ENCODE peak calls at places on chromosomes 16 and 17, in five cellular contexts. P is H1, A is mesenchymal stem cell, B is trophoblast cell, Z is neuronal stem cell. N is an unnamed sample.

GRCh38 chr16:57859331-57859730 is 57.0 kb upstream of the KIFC3 start:
- DNase-seq in P (no peak), A (peak), B (peak), Z (peak), N (no peak)

GRCh38 chr17:2174471-2175293 is 119.8 kb downstream of the HIC1 start:
- DNase-seq in P (no peak), A (peak), B (no peak), Z (no peak), N (no peak)

GRCh38 chr16:2914233-2914632 is 2.5 kb downstream of the FLYWCH1 start:
- DNase-seq in P (no peak), A (no peak), B (no peak), Z (no peak), N (no peak)

GRCh38 chr17:44987194-44987882 is 19.2 kb upstream of the C1QL1 start:
- DNase-seq in P (no peak), A (no peak), B (no peak), Z (no peak), N (peak)

GRCh38 chr17:491086-492014 is 138.7 kb upstream of the RPH3AL start:
- DNase-seq in P (no peak), A (peak), B (peak), Z (peak), N (peak)

GRCh38 chr17:18960241-18960665 is 8.3 kb downstream of the SLC5A10 start:
- DNase-seq in P (no peak), A (no peak), B (no peak), Z (no peak), N (no peak)

GRCh38 chr17:55527520-55528118 is 16.4 kb upstream of the SMIM36 start:
- DNase-seq in P (no peak), A (peak), B (peak), Z (peak), N (peak)

GRCh38 chr17:13807103-13807502 is 205.4 kb upstream of the HS3ST3A1 start:
- DNase-seq in P (no peak), A (no peak), B (no peak), Z (no peak), N (no peak)

GRCh38 chr16:88798073-88798472 is 5.5 kb upstream of the CDT1 start:
- DNase-seq in P (no peak), A (no peak), B (no peak), Z (no peak), N (no peak)

GRCh38 chr16:12907670-12908233 is 6.4 kb downstream of the SHISA9 start:
- DNase-seq in P (no peak), A (no peak), B (no peak), Z (no peak), N (peak)

GRCh38 chr16:66587881-66588600 is 8.8 kb downstream of the CMTM2 start:
- DNase-seq in P (no peak), A (no peak), B (no peak), Z (no peak), N (no peak)

GRCh38 chr16:56101480-56101879 is 89.8 kb upstream of the GNAO1 start:
- DNase-seq in P (no peak), A (no peak), B (no peak), Z (no peak), N (no peak)

GRCh38 chr17:34300652-34301390 is 15.3 kb downstream of the CCL11 start:
- DNase-seq in P (no peak), A (peak), B (peak), Z (no peak), N (no peak)

GRCh38 chr17:81261582-81262336 is 22.6 kb downstream of the NDUFAF8 start:
- DNase-seq in P (no peak), A (no peak), B (no peak), Z (no peak), N (no peak)

GRCh38 chr16:31871510-31871909 is 2.1 kb upstream of the ZNF267 start:
- DNase-seq in P (no peak), A (no peak), B (no peak), Z (no peak), N (no peak)

GRCh38 chr17:73420897-73421296 is 109.1 kb upstream of the CDC42EP4 start:
- DNase-seq in P (no peak), A (peak), B (peak), Z (no peak), N (peak)

GRCh38 chr17:48908853-48909394 is 717 bp downstream of the UBE2Z start:
- DNase-seq in P (peak), A (peak), B (peak), Z (peak), N (peak)

GRCh38 chr16:48537909-48538745 is 71.9 kb downstream of the N4BP1 start:
- DNase-seq in P (no peak), A (no peak), B (no peak), Z (no peak), N (no peak)

GRCh38 chr17:59751955-59752413 is 44.5 kb downstream of the VMP1 start:
- DNase-seq in P (no peak), A (no peak), B (no peak), Z (no peak), N (no peak)

GRCh38 chr17:82065193-82065637 is 389 bp downstream of the DUS1L start:
- DNase-seq in P (no peak), A (peak), B (peak), Z (no peak), N (no peak)

GRCh38 chr16:35598696-35599332 is 2139.4 kb downstream of the TP53TG3F start:
- DNase-seq in P (no peak), A (no peak), B (no peak), Z (no peak), N (no peak)

GRCh38 chr16:89502319-89502843 is 5.8 kb upstream of the SPG7 start:
- DNase-seq in P (no peak), A (peak), B (peak), Z (no peak), N (no peak)

GRCh38 chr17:10061131-10061581 is 137.2 kb downstream of the GAS7 start:
- DNase-seq in P (no peak), A (no peak), B (no peak), Z (no peak), N (no peak)

GRCh38 chr16:9738690-9739089 is 443.5 kb downstream of the GRIN2A start:
- DNase-seq in P (no peak), A (no peak), B (no peak), Z (no peak), N (no peak)

GRCh38 chr16:82454152-82454551 is 172.6 kb upstream of the CDH13 start:
- DNase-seq in P (no peak), A (no peak), B (no peak), Z (no peak), N (no peak)

GRCh38 chr16:88815901-88816589 is 4.3 kb upstream of the APRT start:
- DNase-seq in P (no peak), A (peak), B (peak), Z (no peak), N (peak)

GRCh38 chr17:7833795-7834553 is at the start of gene KDM6B:
- DNase-seq in P (no peak), A (peak), B (peak), Z (peak), N (peak)

GRCh38 chr17:50037321-50038107 is 18.4 kb upstream of the ITGA3 start:
- DNase-seq in P (no peak), A (peak), B (no peak), Z (no peak), N (no peak)

GRCh38 chr16:57535680-57536305 is 578 bp downstream of the CCDC102A start:
- DNase-seq in P (peak), A (peak), B (peak), Z (peak), N (peak)

GRCh38 chr16:31414706-31415105 is 13.5 kb downstream of the COX6A2 start:
- DNase-seq in P (no peak), A (no peak), B (no peak), Z (no peak), N (no peak)

GRCh38 chr16:66220766-66221165 is 145.7 kb upstream of the CDH5 start:
- DNase-seq in P (no peak), A (no peak), B (no peak), Z (no peak), N (no peak)

GRCh38 chr17:29709861-29710849 is 87.4 kb upstream of the CORO6 start:
- DNase-seq in P (no peak), A (peak), B (peak), Z (no peak), N (no peak)

GRCh38 chr16:60674241-60674640 is 1362.0 kb downstream of the CDH8 start:
- DNase-seq in P (no peak), A (no peak), B (peak), Z (no peak), N (no peak)

GRCh38 chr16:69942099-69942491 is 9.0 kb upstream of the CLEC18A start:
- DNase-seq in P (no peak), A (no peak), B (no peak), Z (no peak), N (no peak)

GRCh38 chr16:56787185-56787584 is 57.3 kb downstream of the NUP93 start:
- DNase-seq in P (no peak), A (no peak), B (no peak), Z (no peak), N (peak)

GRCh38 chr17:58330997-58331814 is 2.6 kb upstream of the TSPOAP1 start:
- DNase-seq in P (no peak), A (no peak), B (no peak), Z (no peak), N (peak)

GRCh38 chr17:40779181-40779909 is 3.0 kb downstream of the KRT27 start:
- DNase-seq in P (no peak), A (no peak), B (peak), Z (no peak), N (peak)

GRCh38 chr16:30941600-30942420 is 7.1 kb upstream of the ORAI3 start:
- DNase-seq in P (no peak), A (peak), B (peak), Z (peak), N (peak)

DNA sequence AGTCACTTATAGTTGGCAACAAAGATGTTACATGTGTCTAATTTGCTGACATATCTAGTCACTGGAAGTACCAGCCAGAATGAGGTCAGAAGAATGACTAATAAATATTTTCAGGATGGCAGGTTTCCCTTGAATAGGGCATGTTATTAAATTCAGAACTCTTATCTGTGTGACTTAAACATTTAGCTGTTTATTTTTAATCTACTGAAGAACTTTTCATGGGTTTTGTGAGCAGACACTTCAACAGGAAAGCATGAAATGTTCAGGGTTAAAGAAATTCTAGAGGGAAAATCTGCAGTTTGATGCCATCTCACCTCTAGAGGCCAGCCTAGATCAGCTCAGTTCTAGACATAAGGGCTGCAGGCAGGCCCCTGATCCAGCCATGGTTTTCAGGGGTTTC is 13.2 kb downstream of the JPT2 start:
- DNase-seq in P (no peak), A (peak), B (peak), Z (no peak), N (no peak)
- H2BK12ac ChIP-seq in P (no peak), A (no peak), B (no peak), Z (no peak), N (no peak)

DNA sequence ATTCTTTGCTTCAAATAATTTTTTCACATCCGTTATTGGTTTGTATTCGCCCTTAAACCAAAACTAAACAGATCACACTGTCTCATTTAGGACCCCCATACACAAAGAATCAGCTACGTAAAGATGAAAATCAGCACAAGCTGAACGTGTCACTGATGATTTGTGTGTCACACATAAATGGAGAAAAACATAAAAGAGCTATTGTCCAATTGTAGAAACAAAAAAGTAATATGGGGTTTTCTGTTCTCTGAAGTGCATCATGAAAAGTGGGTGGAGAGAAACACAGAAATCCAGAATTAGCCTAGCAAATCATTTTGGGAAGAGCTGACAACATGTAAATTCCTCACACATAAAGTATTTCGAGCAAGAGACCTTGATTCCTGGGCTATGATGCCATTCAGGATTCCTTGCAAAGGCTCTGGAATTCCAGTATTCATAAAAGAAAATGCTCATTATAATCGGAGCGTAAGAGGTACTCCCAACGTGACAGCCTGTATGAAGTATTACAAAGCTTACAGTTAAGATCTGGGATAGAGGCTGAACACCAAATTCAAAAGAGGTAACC is 1.1 kb downstream of the DCUN1D3 start:
- DNase-seq in P (no peak), A (peak), B (peak), Z (no peak), N (no peak)
- H3K4ac ChIP-seq in P (no peak), A (no peak), B (peak), Z (no peak), N (no peak)

GRCh38 chr16:78993342-78993741 is 607.2 kb downstream of the MAF start:
- DNase-seq in P (no peak), A (no peak), B (no peak), Z (no peak), N (no peak)

GRCh38 chr16:78987676-78988075 is 612.9 kb downstream of the MAF start:
- DNase-seq in P (no peak), A (no peak), B (no peak), Z (no peak), N (no peak)

GRCh38 chr16:78988361-78988992 is 612.1 kb downstream of the MAF start:
- DNase-seq in P (no peak), A (no peak), B (no peak), Z (no peak), N (peak)

GRCh38 chr16:78992001-78992400 is 608.5 kb downstream of the MAF start:
- DNase-seq in P (no peak), A (no peak), B (no peak), Z (no peak), N (no peak)

DNA sequence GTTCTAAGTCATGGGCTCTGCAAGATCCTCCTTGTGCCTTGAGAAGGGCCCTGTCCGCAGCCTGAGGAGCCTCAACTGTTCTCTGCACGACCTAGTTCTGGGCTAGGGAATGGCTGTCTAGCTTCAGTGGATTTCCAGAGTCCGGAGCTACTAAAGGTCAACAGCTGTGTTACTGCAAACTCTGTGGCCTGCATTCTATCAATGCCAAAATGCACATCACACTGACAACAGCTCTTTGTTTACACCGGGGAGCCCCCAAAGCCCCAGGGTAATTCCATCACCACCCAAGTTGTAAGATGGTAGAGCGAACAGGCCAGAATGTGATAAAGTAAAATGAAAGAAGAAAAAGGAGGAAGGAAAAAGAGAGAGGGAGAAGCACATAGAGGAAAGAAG is 610.2 kb downstream of the MAF start:
- DNase-seq in P (no peak), A (no peak), B (no peak), Z (no peak), N (no peak)
- H2BK12ac ChIP-seq in P (no peak), A (no peak), B (peak), Z (no peak), N (no peak)

GRCh38 chr16:85513649-85514048 is 99.5 kb upstream of the GSE1 start:
- DNase-seq in P (no peak), A (no peak), B (peak), Z (no peak), N (no peak)

GRCh38 chr16:85515319-85515745 is 97.8 kb upstream of the GSE1 start:
- DNase-seq in P (no peak), A (no peak), B (no peak), Z (no peak), N (no peak)

GRCh38 chr16:85514601-85515318 is 98.4 kb upstream of the GSE1 start:
- DNase-seq in P (no peak), A (peak), B (peak), Z (peak), N (no peak)

GRCh38 chr16:85513180-85513579 is 99.9 kb upstream of the GSE1 start:
- DNase-seq in P (no peak), A (no peak), B (no peak), Z (no peak), N (no peak)

GRCh38 chr16:85514295-85514600 is 98.9 kb upstream of the GSE1 start:
- DNase-seq in P (no peak), A (no peak), B (no peak), Z (no peak), N (no peak)
- H3K4ac ChIP-seq in P (no peak), A (peak), B (no peak), Z (no peak), N (no peak)